ENCODE peak calls at places on chromosomes 12 and 14, in nine cellular contexts. M is Peyer's patch, T is sigmoid colon, O is IMR-90, A is body of pancreas, K is neuronal stem cell, P is upper lobe of right lung, Y is colonic mucosa, F is aorta. X is an unnamed sample. For H3K36me3, the result is how much of the 10 kb centered on the place peaks cover.

GRCh38 chr14:41505491-41505890 is 101.2 kb upstream of the LRFN5 start:
- DNase-seq in M (no peak), T (no peak), O (no peak), A (no peak), K (no peak), P (no peak), Y (no peak), F (no peak), X (no peak)

GRCh38 chr12:117331691-117332090 is 29.7 kb downstream of the NOS1 start:
- DNase-seq in M (no peak), T (no peak), O (no peak), A (no peak), K (no peak), P (no peak), Y (no peak), F (no peak), X (no peak)

GRCh38 chr12:41988715-41989114 is 156.0 kb downstream of the GXYLT1 start:
- DNase-seq in M (no peak), T (no peak), O (no peak), A (no peak), K (no peak), P (no peak), Y (no peak), F (no peak), X (no peak)

GRCh38 chr14:66859063-66859671 is 330.1 kb upstream of the GARIN2 start:
- DNase-seq in M (no peak), T (no peak), O (no peak), A (no peak), K (no peak), P (no peak), Y (no peak), F (no peak), X (no peak)

GRCh38 chr12:83784298-83784890 is 1097.7 kb downstream of the TMTC2 start:
- DNase-seq in M (no peak), T (no peak), O (no peak), A (no peak), K (no peak), P (no peak), Y (no peak), F (no peak), X (no peak)

GRCh38 chr14:65866906-65867305 is 454.4 kb downstream of the FUT8 start:
- DNase-seq in M (no peak), T (no peak), O (no peak), A (peak), K (no peak), P (no peak), Y (peak), F (no peak), X (no peak)

GRCh38 chr14:94536836-94537235 is 24.4 kb upstream of the SERPINA4 start:
- DNase-seq in M (no peak), T (no peak), O (no peak), A (no peak), K (no peak), P (no peak), Y (no peak), F (no peak), X (no peak)

GRCh38 chr12:52689936-52690335 is 9.7 kb upstream of the KRT1 start:
- DNase-seq in M (no peak), T (no peak), O (no peak), A (no peak), K (no peak), P (no peak), Y (no peak), F (no peak), X (no peak)

GRCh38 chr12:131407221-131408035 is 303.5 kb upstream of the SFSWAP start:
- DNase-seq in M (no peak), T (peak), O (no peak), A (no peak), K (no peak), P (no peak), Y (no peak), F (no peak), X (no peak)

DNA sequence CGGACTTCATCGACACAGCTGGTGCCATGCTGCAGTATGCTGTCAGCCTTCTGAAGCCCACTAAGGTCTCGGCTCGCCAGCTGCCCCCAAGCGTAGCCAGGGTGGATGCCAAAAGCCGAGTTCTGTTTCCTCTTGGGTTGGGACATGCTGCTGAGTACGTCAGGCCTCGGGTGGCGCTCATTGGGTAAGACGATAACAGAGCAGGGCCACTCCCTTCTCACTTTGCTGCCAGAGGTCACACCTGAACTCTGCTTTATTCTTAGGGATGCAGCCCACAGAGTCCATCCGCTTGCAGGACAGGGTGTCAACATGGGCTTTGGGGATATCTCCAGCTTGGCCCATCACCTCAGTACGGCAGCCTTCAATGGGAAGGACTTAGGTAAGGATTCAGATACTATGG is 11.1 kb downstream of the COQ6 start:
- DNase-seq in M (no peak), T (no peak), O (no peak), A (no peak), K (no peak), P (no peak), Y (no peak), F (no peak), X (no peak)
- H3K36me3 ChIP-seq in M (under half), T (half or more), O (under half), A (under half), K (under half), P (half or more), Y (under half), F (under half), X (under half)

DNA sequence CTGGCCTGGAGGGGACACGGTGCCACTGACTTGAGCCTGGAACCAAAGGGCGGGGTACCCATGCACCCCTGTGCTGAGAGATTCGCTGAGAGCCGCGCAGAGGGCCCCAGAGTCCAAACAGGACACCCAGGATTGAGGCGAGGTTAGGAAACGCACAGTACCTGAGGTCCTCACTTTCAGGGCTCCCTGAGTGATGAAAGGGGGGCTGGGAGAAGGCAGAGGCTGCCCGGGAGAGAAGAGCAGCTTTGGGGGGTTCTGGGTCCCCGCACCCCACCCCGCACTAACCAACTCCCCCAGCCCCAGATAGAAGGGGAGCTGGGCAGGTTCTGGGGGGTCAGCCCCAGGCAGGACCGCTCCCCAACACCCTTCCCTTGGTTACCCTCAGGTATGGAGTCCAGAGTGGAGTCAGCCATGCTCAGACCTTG is 14.5 kb upstream of the ANKRD9 start:
- DNase-seq in M (no peak), T (peak), O (no peak), A (no peak), K (no peak), P (no peak), Y (no peak), F (no peak), X (no peak)
- H3K4me3 ChIP-seq in M (peak), T (peak), O (no peak), A (no peak), K (peak), P (peak), Y (peak), F (no peak), X (peak)

GRCh38 chr12:108847705-108848104 is 9.7 kb downstream of the SSH1 start:
- DNase-seq in M (no peak), T (no peak), O (no peak), A (no peak), K (no peak), P (no peak), Y (no peak), F (no peak), X (no peak)
- H3K36me3 ChIP-seq in M (under half), T (under half), O (half or more), A (under half), K (under half), P (under half), Y (under half), F (under half), X (under half)

GRCh38 chr14:103915616-103916015 is 12.6 kb upstream of the TDRD9 start:
- DNase-seq in M (no peak), T (peak), O (no peak), A (no peak), K (no peak), P (peak), Y (no peak), F (peak), X (no peak)

GRCh38 chr14:103916636-103917262 is 11.5 kb upstream of the TDRD9 start:
- DNase-seq in M (peak), T (peak), O (no peak), A (no peak), K (no peak), P (no peak), Y (no peak), F (no peak), X (no peak)

GRCh38 chr14:103923863-103924262 is 4.4 kb upstream of the TDRD9 start:
- DNase-seq in M (no peak), T (no peak), O (no peak), A (no peak), K (no peak), P (no peak), Y (no peak), F (no peak), X (no peak)

GRCh38 chr14:103925316-103925715 is 2.9 kb upstream of the TDRD9 start:
- DNase-seq in M (no peak), T (no peak), O (no peak), A (no peak), K (no peak), P (no peak), Y (no peak), F (no peak), X (no peak)

GRCh38 chr14:103920981-103921854 is 7.0 kb upstream of the TDRD9 start:
- DNase-seq in M (peak), T (peak), O (peak), A (peak), K (peak), P (peak), Y (peak), F (peak), X (peak)
- H3K4me3 ChIP-seq in M (peak), T (peak), O (peak), A (peak), K (peak), P (peak), Y (peak), F (peak), X (peak)

DNA sequence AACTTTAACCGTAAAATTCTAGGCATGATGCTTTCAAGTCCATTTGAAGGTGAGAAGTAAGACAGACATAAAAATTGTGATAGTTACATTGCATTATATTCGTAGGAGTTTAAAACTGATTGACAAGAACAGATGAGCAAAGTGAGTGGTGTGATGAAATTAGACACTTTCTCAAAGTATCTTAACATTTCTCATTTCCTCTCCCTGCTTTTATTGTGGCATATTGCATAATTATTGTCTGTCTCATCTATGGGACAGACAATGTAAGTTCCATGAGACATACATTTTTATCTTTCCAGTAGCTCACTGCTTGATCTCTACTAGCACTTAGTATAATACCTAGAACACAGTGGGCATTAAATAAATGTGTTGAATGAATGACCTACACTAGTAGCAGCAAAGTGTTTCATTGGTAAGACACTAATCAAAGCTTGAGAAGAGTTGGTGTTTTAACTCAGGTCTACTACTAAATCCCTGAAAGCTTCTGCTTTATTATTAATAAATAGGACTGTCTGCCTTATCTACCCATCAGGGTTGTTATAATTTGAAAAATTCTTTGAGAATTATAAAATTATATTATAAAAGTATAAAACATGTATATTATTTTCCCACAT is 19.0 kb downstream of the A2M start:
- DNase-seq in M (no peak), T (no peak), O (no peak), A (no peak), K (no peak), P (no peak), Y (no peak), F (no peak), X (no peak)
- H3K36me3 ChIP-seq in M (under half), T (half or more), O (under half), A (under half), K (under half), P (half or more), Y (under half), F (under half), X (under half)

GRCh38 chr12:6915789-6916285 is 1.5 kb downstream of the ENO2 start:
- DNase-seq in M (no peak), T (no peak), O (no peak), A (no peak), K (no peak), P (no peak), Y (no peak), F (peak), X (no peak)
- H3K4me3 ChIP-seq in M (no peak), T (no peak), O (peak), A (no peak), K (no peak), P (no peak), Y (no peak), F (no peak), X (peak)

GRCh38 chr12:104998423-104999346 is 12.6 kb downstream of the NOPCHAP1 start:
- DNase-seq in M (peak), T (peak), O (no peak), A (peak), K (no peak), P (peak), Y (peak), F (no peak), X (no peak)

GRCh38 chr12:104994301-104994700 is 8.2 kb downstream of the NOPCHAP1 start:
- DNase-seq in M (no peak), T (no peak), O (no peak), A (no peak), K (no peak), P (no peak), Y (no peak), F (no peak), X (no peak)

DNA sequence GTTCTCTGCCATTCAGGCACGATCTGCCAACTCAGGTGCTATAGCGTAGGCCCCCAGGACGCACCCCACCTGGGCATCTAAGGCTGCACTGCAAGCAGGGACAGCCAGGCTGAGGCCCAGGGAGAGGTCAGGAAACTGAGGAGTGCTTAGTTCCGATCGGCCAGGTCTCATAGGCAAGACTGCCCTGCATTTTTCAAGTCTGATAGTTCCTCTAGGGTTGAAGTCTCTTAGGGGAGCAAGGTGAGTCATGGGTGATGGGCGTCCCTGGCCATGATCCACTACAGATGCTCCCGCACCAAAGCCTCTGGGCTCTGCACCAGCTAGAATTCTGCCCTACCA is 13.2 kb downstream of the NOPCHAP1 start:
- DNase-seq in M (no peak), T (no peak), O (no peak), A (no peak), K (no peak), P (no peak), Y (no peak), F (no peak), X (no peak)
- H3K36me3 ChIP-seq in M (under half), T (half or more), O (under half), A (under half), K (under half), P (under half), Y (under half), F (under half), X (under half)

GRCh38 chr12:15214851-15215601 is 6.2 kb downstream of the RERG start:
- DNase-seq in M (no peak), T (no peak), O (no peak), A (no peak), K (no peak), P (no peak), Y (no peak), F (no peak), X (no peak)

GRCh38 chr12:15216036-15216889 is 5.0 kb downstream of the RERG start:
- DNase-seq in M (no peak), T (no peak), O (no peak), A (no peak), K (no peak), P (no peak), Y (no peak), F (no peak), X (no peak)

GRCh38 chr12:15225136-15225535 is 3.9 kb upstream of the RERG start:
- DNase-seq in M (no peak), T (no peak), O (no peak), A (no peak), K (no peak), P (no peak), Y (no peak), F (no peak), X (no peak)

GRCh38 chr12:15220961-15221885 is at the start of gene RERG:
- DNase-seq in M (peak), T (peak), O (peak), A (peak), K (peak), P (peak), Y (peak), F (peak), X (peak)

GRCh38 chr12:15220451-15220850 is 766 bp downstream of the RERG start:
- DNase-seq in M (no peak), T (no peak), O (no peak), A (peak), K (no peak), P (no peak), Y (no peak), F (no peak), X (no peak)
- H3K4me3 ChIP-seq in M (no peak), T (peak), O (no peak), A (no peak), K (no peak), P (peak), Y (peak), F (peak), X (no peak)

X was measured in GM06990.